ENCODE peak calls at places on chromosomes 6 and 20, in nine cellular contexts. T is Right ventricle myocardium superior; U is activated T-helper 1 cell treated with anti-CD3 and anti-CD28 coated beads, Interleukin-12 subunit alpha, Interleukin-12 subunit beta, Interleukin-2, Interleukin-4 antibody, amounts not matched to agents 30 ng/mL and 10 ng/mL and 1 ng/mL, durations not matched to agents 14 hours and 24 hours and 36 hours; P is iPS-NIHi11; N is mucosa of descending colon; B is NCI-H510A; M is D341Med; Z is astrocyte; D is right lobe of liver. J is an unnamed sample.

GRCh38 chr20:4245542-4245941 is 230.2 kb upstream of the RNF24 start:
- DNase-seq in U (no peak), Z (no peak), T (no peak), P (no peak), M (no peak), N (peak), D (no peak), B (no peak), J (no peak)

GRCh38 chr6:163461696-163462095 is 47.2 kb downstream of the QKI start:
- DNase-seq in D (no peak), P (no peak), Z (no peak), U (no peak), B (no peak), M (no peak), N (no peak), T (no peak), J (no peak)

GRCh38 chr6:104527311-104527710 is 332.4 kb downstream of the HACE1 start:
- DNase-seq in M (no peak), N (no peak), Z (no peak), U (no peak), B (no peak), P (no peak), D (no peak), T (peak), J (no peak)

GRCh38 chr20:37521091-37521771 is at the start of gene NNAT:
- DNase-seq in T (no peak), B (peak), Z (no peak), P (no peak), D (no peak), M (peak), U (no peak), N (no peak), J (peak)

GRCh38 chr6:21750479-21751018 is 157.0 kb downstream of the SOX4 start:
- DNase-seq in Z (no peak), D (no peak), M (no peak), T (no peak), P (no peak), U (no peak), N (no peak), B (no peak), J (no peak)

GRCh38 chr6:163329991-163330390 is 84.5 kb upstream of the QKI start:
- DNase-seq in B (no peak), Z (peak), P (peak), D (no peak), M (no peak), U (no peak), T (no peak), N (no peak), J (no peak)

GRCh38 chr20:58867211-58867610 is 14.7 kb downstream of the GNAS start:
- DNase-seq in Z (no peak), P (no peak), N (no peak), T (no peak), M (no peak), U (no peak), B (no peak), D (no peak), J (no peak)

GRCh38 chr6:69802995-69803394 is 6.2 kb upstream of the LMBRD1 start:
- DNase-seq in B (no peak), M (no peak), U (no peak), Z (no peak), P (peak), D (no peak), T (no peak), N (no peak), J (no peak)

GRCh38 chr6:109306733-109307132 is 75.5 kb downstream of the CD164 start:
- DNase-seq in Z (no peak), P (no peak), B (no peak), M (no peak), N (no peak), T (no peak), D (no peak), U (no peak), J (peak)

GRCh38 chr20:62585571-62585970 is 56.7 kb upstream of the SLCO4A1 start:
- DNase-seq in T (no peak), Z (no peak), N (no peak), M (no peak), D (no peak), B (no peak), U (no peak), P (no peak), J (no peak)

GRCh38 chr6:52718535-52718934 is 44.7 kb downstream of the GSTA2 start:
- DNase-seq in M (no peak), B (no peak), N (no peak), Z (peak), P (no peak), T (no peak), D (no peak), U (no peak), J (peak)

GRCh38 chr6:145096846-145097245 is 638.5 kb downstream of the EPM2A start:
- DNase-seq in P (no peak), N (no peak), U (no peak), Z (no peak), D (no peak), B (no peak), M (no peak), T (no peak), J (no peak)

GRCh38 chr6:143061597-143062385 is 1.1 kb downstream of the AIG1 start:
- DNase-seq in B (no peak), T (no peak), D (no peak), N (no peak), M (no peak), P (no peak), U (no peak), Z (peak), J (no peak)

GRCh38 chr20:9514461-9515210 is at the start of gene LAMP5:
- DNase-seq in N (no peak), M (peak), P (peak), D (peak), U (no peak), Z (peak), T (no peak), B (peak), J (peak)

GRCh38 chr6:108735991-108736345 is 112.3 kb upstream of the ARMC2 start:
- DNase-seq in M (no peak), D (no peak), Z (no peak), B (no peak), P (no peak), N (no peak), T (no peak), U (no peak), J (no peak)

GRCh38 chr6:150482883-150483409 is 114.1 kb downstream of the IYD start:
- DNase-seq in M (no peak), Z (no peak), T (no peak), U (no peak), P (no peak), N (no peak), D (no peak), B (no peak), J (no peak)

GRCh38 chr6:27545271-27546046 is 72.6 kb upstream of the ZNF184 start:
- DNase-seq in T (no peak), D (no peak), B (no peak), M (no peak), N (no peak), P (peak), Z (peak), U (peak), J (peak)

GRCh38 chr6:105642708-105643107 is 239.8 kb upstream of the PREP start:
- DNase-seq in D (no peak), P (no peak), Z (peak), M (no peak), U (no peak), T (no peak), N (no peak), B (no peak), J (peak)

GRCh38 chr20:46275091-46275490 is 33.2 kb downstream of the CDH22 start:
- DNase-seq in M (no peak), P (no peak), B (no peak), T (no peak), Z (no peak), N (no peak), D (no peak), U (no peak), J (no peak)

GRCh38 chr6:139017227-139017626 is 11.3 kb upstream of the ABRACL start:
- DNase-seq in B (no peak), M (no peak), T (no peak), P (peak), D (peak), Z (peak), N (no peak), U (no peak), J (no peak)

GRCh38 chr6:97215157-97215769 is 67.8 kb downstream of the MMS22L start:
- DNase-seq in P (peak), Z (peak), U (no peak), M (peak), D (no peak), T (no peak), B (no peak), N (no peak), J (peak)

GRCh38 chr6:46821348-46821992 is 28.3 kb downstream of the MEP1A start:
- DNase-seq in N (no peak), Z (no peak), U (no peak), B (no peak), P (no peak), T (no peak), M (no peak), D (no peak), J (no peak)

GRCh38 chr20:64161595-64162238 is 2.5 kb upstream of the MYT1 start:
- DNase-seq in T (peak), M (no peak), Z (peak), N (no peak), D (peak), U (peak), B (no peak), P (peak), J (peak)

GRCh38 chr20:22821826-22822225 is 213.3 kb upstream of the SSTR4 start:
- DNase-seq in N (no peak), D (no peak), M (no peak), U (no peak), T (no peak), P (no peak), B (no peak), Z (no peak), J (no peak)

GRCh38 chr6:71288228-71289038 is at the start of gene OGFRL1:
- DNase-seq in P (peak), M (peak), B (peak), N (peak), U (peak), D (peak), Z (peak), T (peak), J (peak)

GRCh38 chr20:5731753-5732366 is 18.3 kb upstream of the SHLD1 start:
- DNase-seq in N (no peak), M (no peak), T (no peak), Z (no peak), D (no peak), B (no peak), U (no peak), P (no peak), J (no peak)